ENCODE peak calls at places on chromosomes 3 and 15, in six cellular contexts. One of them, this sample, is unnamed.

GRCh38 chr3:53939081-53939582 is 47.5 kb upstream of the SELENOK start:
- DNase-seq in K562: no peak
- DNase-seq in H1: no peak
- DNase-seq in HepG2: no peak
- DNase-seq in GM12891: no peak
- DNase-seq in GM12878: no peak
- DNase-seq in this sample: no peak

GRCh38 chr3:170425491-170426239 is 7.0 kb downstream of the CLDN11 start:
- DNase-seq in K562: peak
- DNase-seq in H1: no peak
- DNase-seq in HepG2: peak
- DNase-seq in GM12891: no peak
- DNase-seq in GM12878: no peak
- DNase-seq in this sample: no peak

GRCh38 chr3:66498718-66499611 is 1.9 kb downstream of the LRIG1 start:
- DNase-seq in K562: no peak
- DNase-seq in H1: no peak
- DNase-seq in HepG2: no peak
- DNase-seq in GM12891: no peak
- DNase-seq in GM12878: no peak
- DNase-seq in this sample: no peak

GRCh38 chr3:5187920-5188418 is 462 bp downstream of the EDEM1 start:
- DNase-seq in K562: peak
- DNase-seq in H1: no peak
- DNase-seq in HepG2: no peak
- DNase-seq in GM12891: no peak
- DNase-seq in GM12878: no peak
- DNase-seq in this sample: peak

GRCh38 chr3:18902081-18902793 is 246.1 kb upstream of the KCNH8 start:
- DNase-seq in K562: no peak
- DNase-seq in H1: no peak
- DNase-seq in HepG2: no peak
- DNase-seq in GM12891: no peak
- DNase-seq in GM12878: no peak
- DNase-seq in this sample: no peak

GRCh38 chr3:152307829-152308474 is 39.2 kb downstream of the MBNL1 start:
- DNase-seq in K562: no peak
- DNase-seq in H1: no peak
- DNase-seq in HepG2: peak
- DNase-seq in GM12891: no peak
- DNase-seq in GM12878: no peak
- DNase-seq in this sample: no peak

GRCh38 chr3:109364088-109364487 is 26.7 kb upstream of the DPPA4 start:
- DNase-seq in K562: no peak
- DNase-seq in H1: no peak
- DNase-seq in HepG2: no peak
- DNase-seq in GM12891: no peak
- DNase-seq in GM12878: no peak
- DNase-seq in this sample: no peak

GRCh38 chr3:46062679-46063078 is 35.4 kb upstream of the XCR1 start:
- DNase-seq in K562: no peak
- DNase-seq in H1: no peak
- DNase-seq in HepG2: no peak
- DNase-seq in GM12891: no peak
- DNase-seq in GM12878: no peak
- DNase-seq in this sample: no peak

GRCh38 chr3:14570089-14570488 is 29.9 kb upstream of the GRIP2 start:
- DNase-seq in K562: no peak
- DNase-seq in H1: no peak
- DNase-seq in HepG2: no peak
- DNase-seq in GM12891: no peak
- DNase-seq in GM12878: no peak
- DNase-seq in this sample: no peak

GRCh38 chr3:16961621-16962205 is 77.0 kb downstream of the PLCL2 start:
- DNase-seq in K562: no peak
- DNase-seq in H1: peak
- DNase-seq in HepG2: no peak
- DNase-seq in GM12891: no peak
- DNase-seq in GM12878: no peak
- DNase-seq in this sample: no peak

GRCh38 chr3:44318929-44319328 is 19.6 kb upstream of the TCAIM start:
- DNase-seq in K562: no peak
- DNase-seq in H1: no peak
- DNase-seq in HepG2: no peak
- DNase-seq in GM12891: no peak
- DNase-seq in GM12878: no peak
- DNase-seq in this sample: no peak

GRCh38 chr3:96106701-96107100 is 707.7 kb upstream of the EPHA6 start:
- DNase-seq in K562: no peak
- DNase-seq in H1: no peak
- DNase-seq in HepG2: no peak
- DNase-seq in GM12891: no peak
- DNase-seq in GM12878: no peak
- DNase-seq in this sample: no peak

GRCh38 chr3:63791974-63792373 is 27.1 kb upstream of the C3orf49 start:
- DNase-seq in K562: no peak
- DNase-seq in H1: no peak
- DNase-seq in HepG2: no peak
- DNase-seq in GM12891: no peak
- DNase-seq in GM12878: no peak
- DNase-seq in this sample: no peak

GRCh38 chr3:102190340-102190723 is 244.5 kb upstream of the ZPLD1 start:
- DNase-seq in K562: no peak
- DNase-seq in H1: no peak
- DNase-seq in HepG2: no peak
- DNase-seq in GM12891: no peak
- DNase-seq in GM12878: no peak
- DNase-seq in this sample: no peak

GRCh38 chr3:2770451-2770850 is 339.7 kb downstream of the IL5RA start:
- DNase-seq in K562: no peak
- DNase-seq in H1: no peak
- DNase-seq in HepG2: peak
- DNase-seq in GM12891: no peak
- DNase-seq in GM12878: no peak
- DNase-seq in this sample: no peak

GRCh38 chr15:92921215-92922131 is 21.3 kb downstream of the CHD2 start:
- DNase-seq in K562: no peak
- DNase-seq in H1: no peak
- DNase-seq in HepG2: no peak
- DNase-seq in GM12891: no peak
- DNase-seq in GM12878: no peak
- DNase-seq in this sample: no peak

GRCh38 chr15:52683585-52683984 is 4.4 kb upstream of the ATOSA start:
- DNase-seq in K562: no peak
- DNase-seq in H1: no peak
- DNase-seq in HepG2: no peak
- DNase-seq in GM12891: no peak
- DNase-seq in GM12878: peak
- DNase-seq in this sample: no peak

GRCh38 chr3:123155471-123156011 is 46.2 kb upstream of the SEC22A start:
- DNase-seq in K562: no peak
- DNase-seq in H1: no peak
- DNase-seq in HepG2: no peak
- DNase-seq in GM12891: no peak
- DNase-seq in GM12878: no peak
- DNase-seq in this sample: no peak

GRCh38 chr3:189393598-189393997 is 221.8 kb downstream of the TPRG1 start:
- DNase-seq in K562: no peak
- DNase-seq in H1: no peak
- DNase-seq in HepG2: no peak
- DNase-seq in GM12891: no peak
- DNase-seq in GM12878: no peak
- DNase-seq in this sample: no peak

GRCh38 chr15:38297623-38298388 is 45.2 kb downstream of the SPRED1 start:
- DNase-seq in K562: no peak
- DNase-seq in H1: no peak
- DNase-seq in HepG2: no peak
- DNase-seq in GM12891: no peak
- DNase-seq in GM12878: no peak
- DNase-seq in this sample: no peak

GRCh38 chr15:35753486-35753885 is 207.5 kb upstream of the DPH6 start:
- DNase-seq in K562: no peak
- DNase-seq in H1: no peak
- DNase-seq in HepG2: no peak
- DNase-seq in GM12891: no peak
- DNase-seq in GM12878: no peak
- DNase-seq in this sample: no peak

GRCh38 chr3:13140596-13140995 is 67.4 kb upstream of the IQSEC1 start:
- DNase-seq in K562: no peak
- DNase-seq in H1: no peak
- DNase-seq in HepG2: no peak
- DNase-seq in GM12891: no peak
- DNase-seq in GM12878: no peak
- DNase-seq in this sample: no peak

GRCh38 chr3:188568750-188569149 is 414.8 kb downstream of the LPP start:
- DNase-seq in K562: no peak
- DNase-seq in H1: no peak
- DNase-seq in HepG2: no peak
- DNase-seq in GM12891: no peak
- DNase-seq in GM12878: no peak
- DNase-seq in this sample: no peak

GRCh38 chr15:60283936-60284335 is 113.8 kb downstream of the ANXA2 start:
- DNase-seq in K562: no peak
- DNase-seq in H1: no peak
- DNase-seq in HepG2: no peak
- DNase-seq in GM12891: no peak
- DNase-seq in GM12878: no peak
- DNase-seq in this sample: no peak

GRCh38 chr3:189530822-189531221 is 100.4 kb upstream of the TP63 start:
- DNase-seq in K562: no peak
- DNase-seq in H1: no peak
- DNase-seq in HepG2: no peak
- DNase-seq in GM12891: no peak
- DNase-seq in GM12878: no peak
- DNase-seq in this sample: no peak

GRCh38 chr3:127420355-127420655 is 132.5 kb upstream of the PRR20G start:
- DNase-seq in K562: no peak
- DNase-seq in H1: no peak
- DNase-seq in HepG2: no peak
- DNase-seq in GM12891: no peak
- DNase-seq in GM12878: no peak
- DNase-seq in this sample: no peak
- TF ChIP-seq TAF1 in K562: no peak
- TF ChIP-seq TAF1 in H1: no peak
- TF ChIP-seq TAF1 in HepG2: no peak
- TF ChIP-seq TAF1 in GM12891: no peak
- TF ChIP-seq TAF1 in GM12878: no peak
- TF ChIP-seq TAF1 in this sample: no peak

GRCh38 chr3:9769012-9769411 is 735 bp downstream of the CAMK1 start:
- DNase-seq in K562: no peak
- DNase-seq in H1: no peak
- DNase-seq in HepG2: no peak
- DNase-seq in GM12891: no peak
- DNase-seq in GM12878: no peak
- DNase-seq in this sample: no peak

GRCh38 chr3:9768376-9768775 is 1.4 kb downstream of the CAMK1 start:
- DNase-seq in K562: no peak
- DNase-seq in H1: no peak
- DNase-seq in HepG2: peak
- DNase-seq in GM12891: no peak
- DNase-seq in GM12878: no peak
- DNase-seq in this sample: no peak

GRCh38 chr3:9770276-9770812 is 597 bp upstream of the CAMK1 start:
- DNase-seq in K562: no peak
- DNase-seq in H1: no peak
- DNase-seq in HepG2: peak
- DNase-seq in GM12891: no peak
- DNase-seq in GM12878: no peak
- DNase-seq in this sample: no peak

GRCh38 chr3:9767418-9767817 is 2.3 kb downstream of the CAMK1 start:
- DNase-seq in K562: no peak
- DNase-seq in H1: no peak
- DNase-seq in HepG2: no peak
- DNase-seq in GM12891: no peak
- DNase-seq in GM12878: no peak
- DNase-seq in this sample: no peak

DNA sequence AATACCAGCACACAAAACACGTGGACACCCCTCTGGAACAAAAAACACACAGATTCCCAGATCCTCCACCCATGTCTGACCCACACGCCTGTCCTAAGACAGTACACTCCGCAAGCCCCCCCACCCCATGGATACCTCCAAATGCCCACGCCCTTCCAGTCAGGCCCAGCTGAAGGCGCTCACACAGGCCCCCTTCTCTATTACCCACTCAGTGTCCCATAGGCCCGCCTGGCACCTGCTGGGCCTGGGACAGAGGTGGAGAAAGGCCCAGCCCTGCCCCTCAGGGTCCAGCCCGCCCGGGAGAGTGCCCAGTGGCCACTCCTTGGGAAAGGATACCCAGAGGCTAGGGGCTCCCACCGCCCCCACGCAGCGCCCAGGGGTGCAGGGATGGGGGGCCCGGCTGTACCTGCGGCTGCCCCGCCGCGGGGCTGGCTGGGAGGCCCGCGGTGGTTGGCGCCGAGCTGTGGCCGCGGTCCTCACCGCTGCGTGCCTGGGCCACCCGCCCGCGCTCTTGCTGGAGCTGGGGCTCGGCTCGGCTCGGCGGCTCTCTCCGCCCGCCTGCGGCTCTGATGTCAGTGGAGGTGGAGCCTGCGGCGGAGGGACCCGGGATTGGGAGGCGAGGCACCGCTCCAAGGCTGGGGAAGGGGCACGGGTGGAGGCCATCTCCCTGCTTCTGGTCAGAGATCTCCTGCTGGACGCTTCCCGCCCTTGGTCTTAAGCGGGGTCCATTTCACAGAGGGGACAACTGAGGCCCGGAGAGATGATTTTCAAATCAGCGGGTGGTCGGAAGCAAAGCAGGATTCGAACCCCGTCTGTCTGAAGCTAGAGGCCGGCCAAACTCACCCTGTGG is at the start of gene CAMK1:
- DNase-seq in K562: peak
- DNase-seq in H1: no peak
- DNase-seq in HepG2: peak
- DNase-seq in GM12891: peak
- DNase-seq in GM12878: no peak
- DNase-seq in this sample: peak
- TF ChIP-seq POLR2A in K562: no peak
- TF ChIP-seq POLR2A in H1: no peak
- TF ChIP-seq POLR2A in HepG2: no peak
- TF ChIP-seq POLR2A in GM12891: no peak
- TF ChIP-seq POLR2A in GM12878: peak
- TF ChIP-seq POLR2A in this sample: no peak

DNA sequence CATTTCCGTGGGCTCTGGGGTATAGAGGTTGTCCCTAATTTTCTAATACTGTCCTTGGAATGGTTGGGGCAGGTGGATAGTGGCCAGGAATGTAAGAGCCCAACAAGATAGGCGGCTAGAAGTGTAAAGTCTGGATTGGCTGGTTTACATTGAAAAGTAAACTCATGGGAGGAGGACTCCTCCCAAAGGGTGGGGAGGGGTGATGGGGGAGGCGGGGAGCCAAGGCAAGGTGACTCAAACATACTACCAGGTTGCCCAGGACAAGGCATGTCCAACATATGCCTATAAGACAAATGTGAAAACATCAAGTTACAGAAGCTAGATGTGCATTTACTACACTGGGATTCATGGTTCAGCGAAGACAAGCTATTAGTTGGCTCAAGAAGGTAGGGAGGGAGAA is 14.3 kb upstream of the SAMMSON start:
- DNase-seq in K562: no peak
- DNase-seq in H1: no peak
- DNase-seq in HepG2: no peak
- DNase-seq in GM12891: no peak
- DNase-seq in GM12878: no peak
- DNase-seq in this sample: no peak
- TF ChIP-seq TAF1 in K562: no peak
- TF ChIP-seq TAF1 in H1: no peak
- TF ChIP-seq TAF1 in HepG2: no peak
- TF ChIP-seq TAF1 in GM12891: no peak
- TF ChIP-seq TAF1 in GM12878: no peak
- TF ChIP-seq TAF1 in this sample: no peak

GRCh38 chr3:182793663-182794454 is 555 bp downstream of the ATP11B start:
- DNase-seq in K562: peak
- DNase-seq in H1: no peak
- DNase-seq in HepG2: peak
- DNase-seq in GM12891: peak
- DNase-seq in GM12878: no peak
- DNase-seq in this sample: peak
- TF ChIP-seq POLR2A in K562: peak
- TF ChIP-seq POLR2A in H1: no peak
- TF ChIP-seq POLR2A in HepG2: no peak
- TF ChIP-seq POLR2A in GM12891: no peak
- TF ChIP-seq POLR2A in GM12878: peak
- TF ChIP-seq POLR2A in this sample: no peak